ENCODE peak calls at places on chromosomes 3 and 15, in four cellular contexts. A is astrocyte of the spinal cord, J is cardiac muscle cell, D is fibroblast of lung. Z is an unnamed sample.

GRCh38 chr15:89486726-89487050 is 9.7 kb downstream of the RHCG start:
- DNase-seq in J (no peak), D (no peak), A (no peak), Z (no peak)

GRCh38 chr3:13282528-13282985 is 137.6 kb downstream of the NUP210 start:
- DNase-seq in D (no peak), A (no peak), J (peak), Z (no peak)

GRCh38 chr15:96273317-96274086 is 57.0 kb upstream of the NR2F2 start:
- DNase-seq in D (peak), A (peak), J (peak), Z (peak)

GRCh38 chr3:13607821-13608620 is 59.1 kb downstream of the FBLN2 start:
- DNase-seq in A (no peak), D (no peak), J (no peak), Z (no peak)

GRCh38 chr3:12706504-12707253 is 42.8 kb upstream of the RAF1 start:
- DNase-seq in A (peak), D (peak), J (peak), Z (peak)

GRCh38 chr3:116947809-116948208 is 238.2 kb downstream of the TUSC7 start:
- DNase-seq in A (no peak), D (no peak), J (no peak), Z (no peak)

GRCh38 chr15:39393575-39394335 is 187.1 kb upstream of the THBS1 start:
- DNase-seq in A (no peak), J (no peak), D (no peak), Z (no peak)

GRCh38 chr3:155895379-155895900 is 25.0 kb downstream of the GMPS start:
- DNase-seq in A (no peak), D (no peak), J (no peak), Z (no peak)

GRCh38 chr3:41769106-41769505 is 192.8 kb downstream of the ULK4 start:
- DNase-seq in J (peak), A (no peak), D (no peak), Z (no peak)

GRCh38 chr3:186931487-186932280 is 1.4 kb downstream of the ST6GAL1 start:
- DNase-seq in D (peak), A (peak), J (peak), Z (peak)

GRCh38 chr3:128068156-128068620 is 16.0 kb downstream of the SEC61A1 start:
- DNase-seq in A (peak), J (peak), D (no peak), Z (no peak)

GRCh38 chr3:125602752-125603649 is 7.7 kb upstream of the OSBPL11 start:
- DNase-seq in A (peak), D (peak), J (peak), Z (no peak)

GRCh38 chr15:62920569-62921502 is 121.7 kb upstream of the TPM1 start:
- DNase-seq in A (peak), J (no peak), D (peak), Z (no peak)

GRCh38 chr3:129596194-129597086 is 10.0 kb downstream of the PLXND1 start:
- DNase-seq in A (peak), D (peak), J (peak), Z (no peak)

GRCh38 chr3:9797196-9797945 is 4.5 kb downstream of the ARPC4 start:
- DNase-seq in D (no peak), A (no peak), J (no peak), Z (no peak)

GRCh38 chr15:42059661-42060476 is 34.5 kb downstream of the PLA2G4D start:
- DNase-seq in J (peak), A (peak), D (peak), Z (no peak)

GRCh38 chr15:66803182-66803729 is 101.2 kb downstream of the SMAD6 start:
- DNase-seq in J (peak), D (peak), A (peak), Z (peak)

GRCh38 chr3:153250450-153250849 is 88.4 kb downstream of the RAP2B start:
- DNase-seq in J (no peak), A (no peak), D (no peak), Z (no peak)

GRCh38 chr3:36893137-36893557 is 51.7 kb downstream of the TRANK1 start:
- DNase-seq in D (peak), J (no peak), A (peak), Z (no peak)

GRCh38 chr3:16199769-16200168 is 25.3 kb downstream of the GALNT15 start:
- DNase-seq in A (no peak), D (no peak), J (no peak), Z (no peak)

GRCh38 chr15:56719774-56720555 is 13.3 kb downstream of the ZNF280D start:
- DNase-seq in D (peak), J (no peak), A (peak), Z (no peak)

GRCh38 chr3:56468184-56469106 is at the start of gene ERC2:
- DNase-seq in D (peak), J (peak), A (peak), Z (no peak)

GRCh38 chr3:117977504-117978228 is 1057.0 kb downstream of the IGSF11 start:
- DNase-seq in D (no peak), J (no peak), A (no peak), Z (no peak)

GRCh38 chr15:63503739-63504246 is 600 bp upstream of the USP3 start:
- DNase-seq in A (peak), J (peak), D (peak), Z (no peak)

GRCh38 chr15:29854413-29854812 is 32.1 kb upstream of the TJP1 start:
- DNase-seq in D (no peak), A (no peak), J (no peak), Z (no peak)

GRCh38 chr3:112377418-112378071 is 44.6 kb downstream of the CD200 start:
- DNase-seq in D (peak), A (peak), J (no peak), Z (no peak)

GRCh38 chr3:11591006-11591360 is 52.7 kb downstream of the VGLL4 start:
- DNase-seq in A (no peak), J (no peak), D (peak), Z (no peak)

DNA sequence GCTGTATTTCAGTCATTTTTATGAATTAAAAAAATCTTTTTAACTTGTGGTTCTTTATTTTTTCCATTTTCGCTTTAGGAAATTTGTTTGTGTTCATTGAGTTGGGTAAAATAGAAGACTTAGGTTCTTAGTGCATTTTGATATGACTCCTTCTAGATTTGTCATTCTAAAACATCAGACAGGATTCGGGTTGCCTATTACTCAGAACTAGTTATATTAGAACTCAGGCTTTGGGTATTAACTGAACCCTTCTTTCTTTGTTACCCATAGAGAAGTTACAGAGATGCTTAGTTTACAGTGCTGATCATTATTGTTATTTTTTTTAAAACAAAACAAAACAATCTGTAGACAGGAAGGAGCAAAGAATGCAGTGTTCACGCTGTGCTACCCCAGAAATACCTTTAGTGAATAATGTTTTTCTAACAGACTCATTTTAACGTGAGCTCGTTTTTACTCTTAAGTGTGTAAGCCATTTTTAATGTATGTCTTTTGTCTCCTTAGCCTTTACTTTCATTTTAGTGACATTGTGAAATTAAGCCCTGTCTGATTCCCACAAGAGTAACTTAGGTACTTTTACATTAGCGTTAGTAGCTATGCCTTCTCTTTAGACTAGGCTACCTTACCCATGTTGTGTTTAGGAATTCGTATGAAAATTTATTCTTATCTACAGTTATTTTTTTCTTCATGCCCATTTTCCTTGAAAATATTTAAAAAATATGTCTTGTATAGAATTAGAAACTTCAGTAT is 53.4 kb downstream of the CMC1 start:
- DNase-seq in A (no peak), D (no peak), J (no peak), Z (no peak)
- H3K4me3 ChIP-seq in A (no peak), D (no peak), J (no peak), Z (no peak)

GRCh38 chr3:197841789-197842188 is 50.7 kb downstream of the LRCH3 start:
- DNase-seq in A (no peak), J (no peak), D (no peak), Z (no peak)
- H3K4me3 ChIP-seq in A (no peak), J (no peak), D (no peak), Z (no peak)

GRCh38 chr15:65558336-65558735 is 28.1 kb downstream of the HACD3 start:
- DNase-seq in J (no peak), D (peak), A (peak), Z (peak)

GRCh38 chr15:65553691-65554090 is 23.4 kb downstream of the HACD3 start:
- DNase-seq in J (no peak), D (no peak), A (no peak), Z (no peak)

GRCh38 chr15:65559941-65560340 is 29.7 kb downstream of the HACD3 start:
- DNase-seq in A (no peak), J (no peak), D (no peak), Z (no peak)

GRCh38 chr15:65558997-65559760 is 28.9 kb downstream of the HACD3 start:
- DNase-seq in J (no peak), A (no peak), D (no peak), Z (no peak)

GRCh38 chr15:65556622-65557021 is 26.4 kb downstream of the HACD3 start:
- DNase-seq in J (no peak), A (no peak), D (no peak), Z (no peak)
- H3K4me3 ChIP-seq in J (no peak), A (no peak), D (no peak), Z (no peak)

DNA sequence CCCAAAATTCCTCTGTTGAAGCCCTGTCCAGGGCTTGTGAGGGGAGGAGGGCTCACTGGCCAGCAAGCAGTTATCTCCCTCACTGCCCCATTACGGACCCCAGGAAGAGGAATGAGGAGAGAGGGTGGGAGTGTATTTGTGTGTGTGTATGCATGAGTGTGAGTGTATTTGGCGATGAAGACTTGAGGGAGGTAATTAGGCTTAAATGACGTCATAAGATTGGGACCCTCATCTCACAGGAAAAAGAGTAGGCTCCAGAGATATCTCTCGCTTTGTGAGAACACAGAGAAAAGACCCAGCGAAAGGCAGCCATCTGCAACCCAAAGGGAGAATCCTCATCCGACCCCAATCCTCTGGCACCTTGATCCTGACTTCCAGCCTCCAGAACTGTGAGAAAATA is 32.2 kb downstream of the ADCY5 start:
- DNase-seq in D (no peak), A (no peak), J (no peak), Z (no peak)
- H3K4me3 ChIP-seq in D (no peak), A (no peak), J (no peak), Z (no peak)

DNA sequence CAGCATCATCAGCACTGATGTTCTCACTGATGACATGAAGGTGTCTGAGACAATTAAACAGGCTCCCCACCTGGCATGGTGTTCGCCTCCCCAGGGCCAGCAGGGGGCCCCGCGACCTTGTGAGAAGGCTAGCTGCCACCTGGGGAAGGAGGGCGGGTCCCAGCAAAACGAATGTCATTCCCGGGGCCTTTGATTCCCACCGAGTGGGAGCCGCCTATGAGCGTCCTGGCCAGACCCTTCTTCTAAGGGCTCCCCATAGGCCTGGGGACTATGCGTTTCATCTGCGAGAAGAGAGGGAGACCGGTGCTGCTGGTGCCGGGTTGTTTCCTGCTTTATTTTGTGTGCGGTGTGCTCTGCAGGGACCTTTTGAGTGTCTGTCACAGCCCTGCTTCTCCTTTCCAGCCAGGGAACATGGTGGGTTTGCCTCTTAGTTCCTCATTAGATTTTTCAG is 20.5 kb upstream of the MINDY4B start:
- DNase-seq in D (peak), J (peak), A (peak), Z (no peak)
- H3K4me3 ChIP-seq in D (no peak), J (no peak), A (peak), Z (no peak)

GRCh38 chr15:101641134-101641764 is 10.9 kb downstream of the TM2D3 start:
- DNase-seq in D (peak), A (peak), J (peak), Z (peak)
- H3K4me3 ChIP-seq in D (no peak), A (no peak), J (no peak), Z (no peak)

DNA sequence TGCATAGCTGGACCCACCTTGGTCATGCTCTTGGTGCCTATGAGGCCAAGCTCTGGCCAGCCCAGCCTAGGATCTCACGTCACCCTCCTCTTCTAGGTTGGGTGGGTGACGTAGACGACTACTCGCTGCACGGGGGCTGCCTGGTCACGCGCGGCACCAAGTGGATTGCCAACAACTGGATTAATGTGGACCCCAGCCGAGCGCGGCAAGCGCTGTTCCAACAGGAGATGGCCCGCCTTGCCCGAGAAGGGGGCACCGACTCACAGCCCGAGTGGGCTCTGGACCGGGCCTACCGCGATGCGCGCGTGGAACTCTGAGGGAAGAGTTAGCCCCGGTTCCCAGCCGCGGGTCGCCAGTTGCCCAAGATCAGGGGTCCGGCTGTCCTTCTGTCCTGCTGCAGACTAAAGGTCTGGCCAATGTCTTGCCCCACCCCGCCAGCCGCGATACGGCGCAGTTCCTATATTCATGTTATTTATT is 562 bp upstream of the WDR6 start:
- DNase-seq in A (peak), J (peak), D (peak), Z (no peak)
- H3K4me3 ChIP-seq in A (peak), J (peak), D (peak), Z (peak)

Z was measured in HFF-Myc.